ENCODE peak calls at places on chromosomes 12 and 14, in seven cellular contexts. F is A549, X is lower leg skin, H is DND-41, V is glutamatergic neuron, Y is dorsolateral prefrontal cortex, B is lower lobe of right lung. A is an unnamed sample.
A peak's percentile ranks its signal among the peaks of the same experiment; 100 is the strongest.

GRCh38 chr14:50941151-50941550 is 3.1 kb downstream of the PYGL start:
- DNase-seq in F (no peak), X (no peak), H (no peak), V (no peak), Y (no peak), B (no peak), A (no peak)

GRCh38 chr12:102973583-102973982 is 16.1 kb downstream of the ASCL1 start:
- DNase-seq in F (no peak), X (no peak), H (no peak), V (no peak), Y (no peak), B (no peak), A (no peak)

GRCh38 chr12:95815635-95816212 is 25.2 kb upstream of the NTN4 start:
- DNase-seq in F (peak; percentile 43), X (no peak), H (no peak), V (no peak), Y (no peak), B (no peak), A (no peak)

GRCh38 chr12:11879306-11879705 is 191.4 kb upstream of the BCL2L14 start:
- DNase-seq in F (no peak), X (no peak), H (no peak), V (no peak), Y (no peak), B (no peak), A (no peak)

GRCh38 chr12:27424631-27425230 is 21.8 kb upstream of the SMCO2 start:
- DNase-seq in F (peak; percentile 37), X (no peak), H (no peak), V (no peak), Y (no peak), B (no peak), A (peak; percentile 8)

GRCh38 chr12:115912440-115912839 is 365.1 kb downstream of the MED13L start:
- DNase-seq in F (no peak), X (peak; percentile 4), H (no peak), V (no peak), Y (no peak), B (no peak), A (no peak)

GRCh38 chr14:86527312-86527711 is 997.4 kb downstream of the FLRT2 start:
- DNase-seq in F (no peak), X (no peak), H (no peak), V (no peak), Y (no peak), B (no peak), A (no peak)

GRCh38 chr14:26596722-26597030 is 1.2 kb downstream of the NOVA1 start:
- DNase-seq in F (no peak), X (peak; percentile 83), H (no peak), V (no peak), Y (peak; percentile 42), B (no peak), A (no peak)

GRCh38 chr14:103528158-103528511 is 861 bp upstream of the TRMT61A start:
- DNase-seq in F (no peak), X (no peak), H (no peak), V (peak; percentile 69), Y (no peak), B (no peak), A (no peak)

GRCh38 chr12:115660211-115660805 is 617.2 kb downstream of the MED13L start:
- DNase-seq in F (no peak), X (no peak), H (no peak), V (no peak), Y (no peak), B (no peak), A (no peak)

GRCh38 chr14:76957224-76957881 is 71.2 kb downstream of the IRF2BPL start:
- DNase-seq in F (no peak), X (no peak), H (peak; percentile 53), V (no peak), Y (peak; percentile 34), B (no peak), A (no peak)

GRCh38 chr12:121581681-121582439 is 1.0 kb upstream of the KDM2B start:
- DNase-seq in F (no peak), X (no peak), H (no peak), V (no peak), Y (peak; percentile 36), B (no peak), A (no peak)

GRCh38 chr12:4909397-4909733 is 340 bp upstream of the KCNA1 start:
- DNase-seq in F (no peak), X (no peak), H (no peak), V (peak; percentile 42), Y (no peak), B (no peak), A (no peak)

GRCh38 chr14:96699666-96700065 is 97.5 kb upstream of the VRK1 start:
- DNase-seq in F (no peak), X (no peak), H (no peak), V (no peak), Y (no peak), B (no peak), A (no peak)

GRCh38 chr14:96702831-96703230 is 94.4 kb upstream of the VRK1 start:
- DNase-seq in F (no peak), X (no peak), H (no peak), V (no peak), Y (no peak), B (no peak), A (no peak)

GRCh38 chr14:96693986-96694385 is 103.2 kb upstream of the VRK1 start:
- DNase-seq in F (no peak), X (no peak), H (no peak), V (no peak), Y (no peak), B (no peak), A (no peak)

GRCh38 chr14:96693252-96693820 is 103.8 kb upstream of the VRK1 start:
- DNase-seq in F (no peak), X (no peak), H (no peak), V (no peak), Y (no peak), B (no peak), A (no peak)

DNA sequence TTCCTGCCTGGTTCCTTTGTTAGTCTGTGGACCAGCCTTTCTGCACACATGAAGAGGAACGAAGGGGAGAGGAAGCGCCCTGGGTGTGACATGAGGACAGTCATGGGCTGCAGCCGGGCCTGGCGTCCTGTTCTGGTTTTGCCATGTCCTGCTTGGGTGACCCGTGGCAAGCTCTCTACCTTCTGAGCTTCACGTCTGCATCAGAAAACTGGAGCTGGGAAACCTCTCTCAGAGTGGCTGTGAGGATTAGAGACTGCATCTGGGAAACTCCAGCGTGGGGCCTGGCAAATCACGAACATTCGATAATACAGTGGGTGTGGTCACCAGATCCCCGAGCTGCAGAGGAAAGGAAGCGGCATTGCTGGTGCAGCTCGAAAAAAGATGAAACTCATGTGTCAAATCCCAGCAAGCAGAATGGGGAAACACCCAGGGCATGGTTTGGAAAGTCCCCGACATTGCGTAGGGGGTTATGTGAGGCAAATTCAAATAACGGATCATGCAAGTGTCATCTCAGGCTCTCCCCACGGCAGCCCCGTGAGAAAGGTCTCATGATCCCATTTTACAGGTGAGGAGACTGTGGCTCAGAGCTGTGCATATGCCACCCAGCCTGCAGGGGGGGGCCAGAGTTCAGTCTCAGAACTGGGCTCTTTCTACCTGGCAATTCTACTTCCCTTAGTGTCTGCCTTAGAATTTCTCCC is 98.2 kb upstream of the VRK1 start:
- DNase-seq in F (no peak), X (no peak), H (peak; percentile 7), V (no peak), Y (no peak), B (no peak), A (no peak)
- TF ChIP-seq CTCF in F (no peak), X (no peak), H (peak; percentile 42), V (no peak), Y (no peak), B (no peak), A (no peak)

GRCh38 chr14:61563162-61563511 is 132.2 kb upstream of the HIF1A start:
- DNase-seq in F (no peak), X (no peak), H (no peak), V (no peak), Y (no peak), B (no peak), A (no peak)

GRCh38 chr14:61560323-61560722 is 135.0 kb upstream of the HIF1A start:
- DNase-seq in F (no peak), X (no peak), H (no peak), V (no peak), Y (no peak), B (no peak), A (no peak)

GRCh38 chr14:61561144-61561543 is 134.2 kb upstream of the HIF1A start:
- DNase-seq in F (peak; percentile 72), X (no peak), H (no peak), V (no peak), Y (no peak), B (no peak), A (no peak)

GRCh38 chr14:61562321-61563161 is 132.8 kb upstream of the HIF1A start:
- DNase-seq in F (peak; percentile 95), X (no peak), H (no peak), V (no peak), Y (no peak), B (no peak), A (peak; percentile 63)

GRCh38 chr14:61561657-61562276 is 133.5 kb upstream of the HIF1A start:
- DNase-seq in F (peak; percentile 77), X (peak; percentile 93), H (no peak), V (no peak), Y (no peak), B (peak; percentile 66), A (peak; percentile 78)
- TF ChIP-seq CTCF in F (no peak), X (no peak), H (no peak), V (no peak), Y (no peak), B (no peak), A (no peak)

GRCh38 chr12:64877363-64878004 is 53.0 kb downstream of the TBC1D30 start:
- DNase-seq in F (no peak), X (no peak), H (no peak), V (no peak), Y (no peak), B (no peak), A (no peak)

GRCh38 chr12:64876388-64877071 is 52.1 kb downstream of the TBC1D30 start:
- DNase-seq in F (no peak), X (no peak), H (no peak), V (no peak), Y (no peak), B (no peak), A (no peak)

DNA sequence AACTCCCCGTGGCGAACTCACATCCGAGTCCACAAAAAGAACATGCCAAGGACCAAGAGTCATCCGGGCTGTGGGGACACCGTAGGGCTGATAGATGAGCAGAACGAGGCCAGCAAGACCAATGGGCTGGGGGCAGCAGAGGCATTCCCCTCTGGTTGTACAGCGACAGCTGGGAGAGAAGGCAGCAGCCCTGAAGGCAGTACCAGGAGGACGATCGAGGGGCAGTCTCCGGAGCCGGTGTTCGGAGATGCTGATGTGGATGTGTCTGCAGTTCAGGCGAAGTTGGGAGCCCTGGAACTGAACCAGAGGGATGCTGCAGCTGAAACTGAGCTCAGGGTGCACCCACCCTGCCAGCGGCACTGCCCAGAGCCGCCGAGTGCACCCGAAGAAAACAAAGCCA is 50.7 kb downstream of the TBC1D30 start:
- DNase-seq in F (no peak), X (no peak), H (no peak), V (no peak), Y (no peak), B (no peak), A (no peak)
- TF ChIP-seq CTCF in F (no peak), X (no peak), H (no peak), V (no peak), Y (no peak), B (no peak), A (no peak)

DNA sequence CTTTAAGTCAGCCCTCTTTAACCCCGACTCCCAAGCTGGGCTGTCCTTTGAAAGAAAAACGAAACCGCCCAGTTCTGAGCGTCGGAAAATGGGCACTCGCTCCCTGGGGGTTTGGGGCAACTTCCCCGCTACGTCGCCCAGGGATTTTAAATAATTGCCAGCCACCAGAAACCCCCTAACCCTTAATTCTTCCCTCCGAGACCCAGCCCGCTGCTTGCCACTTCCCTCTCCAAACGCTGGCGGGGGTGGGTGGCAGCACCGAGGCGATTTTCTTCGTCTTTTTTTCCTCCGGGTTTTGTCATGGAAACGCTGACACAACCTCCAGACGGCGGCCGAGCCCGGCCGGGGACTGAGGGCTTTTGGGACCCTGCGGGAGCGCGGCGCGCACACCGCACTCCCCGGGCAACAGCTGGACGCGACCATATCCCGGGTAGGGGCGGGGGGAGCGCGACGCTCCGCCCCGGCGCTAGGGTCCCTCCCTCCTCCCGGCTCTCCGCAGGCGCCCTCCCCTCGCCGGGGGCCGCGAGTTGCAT is at the start of gene CHST11:
- DNase-seq in F (peak; percentile 95), X (peak; percentile 95), H (peak; percentile 89), V (peak; percentile 86), Y (peak; percentile 74), B (peak; percentile 89), A (peak; percentile 66)
- TF ChIP-seq CTCF in F (no peak), X (no peak), H (peak; percentile 38), V (no peak), Y (peak; percentile 27), B (peak; percentile 41), A (no peak)